ENCODE peak calls at places on chromosome 6, in eight cellular contexts. F is tibial nerve, Z is astrocyte, G is stomach, V is body of pancreas, B is IMR-90, X is sigmoid colon, I is fibroblast of lung. A is an unnamed sample.

GRCh38 chr6:82906489-82906888 is 159.2 kb downstream of the UBE3D start:
- DNase-seq in F (no peak), X (no peak), B (peak; percentile 50), V (no peak), I (peak; percentile 71), Z (peak; percentile 31), G (no peak), A (no peak)

GRCh38 chr6:50845499-50846108 is 26.9 kb downstream of the TFAP2B start:
- DNase-seq in F (no peak), I (no peak), X (no peak), Z (no peak), V (no peak), B (no peak), G (no peak), A (no peak)

GRCh38 chr6:42696526-42697267 is 25.7 kb downstream of the PRPH2 start:
- DNase-seq in I (peak; percentile 72), Z (peak; percentile 72), B (peak; percentile 71), F (no peak), G (no peak), V (no peak), X (no peak), A (no peak)

GRCh38 chr6:135568366-135568765 is 70.8 kb upstream of the AHI1 start:
- DNase-seq in G (peak; percentile 34), Z (peak; percentile 96), I (peak; percentile 92), V (peak; percentile 26), B (peak; percentile 95), X (no peak), F (no peak), A (no peak)

GRCh38 chr6:143293526-143293925 is 157.0 kb downstream of the ADAT2 start:
- DNase-seq in F (no peak), X (no peak), V (no peak), G (no peak), B (no peak), I (peak; percentile 43), Z (no peak), A (no peak)

GRCh38 chr6:24997905-24998304 is 62.1 kb upstream of the RIPOR2 start:
- DNase-seq in Z (no peak), G (no peak), X (no peak), V (no peak), F (no peak), B (no peak), I (no peak), A (no peak)

GRCh38 chr6:53579338-53579737 is 34.4 kb upstream of the GCLC start:
- DNase-seq in Z (no peak), B (no peak), V (no peak), G (no peak), I (no peak), X (no peak), F (no peak), A (no peak)

GRCh38 chr6:16396497-16397319 is 158.3 kb downstream of the GMPR start:
- DNase-seq in B (peak; percentile 35), Z (no peak), V (no peak), X (no peak), F (no peak), G (no peak), I (no peak), A (no peak)

GRCh38 chr6:89339565-89339964 is 13.0 kb downstream of the UBE2J1 start:
- DNase-seq in I (no peak), G (no peak), Z (no peak), V (no peak), B (no peak), X (no peak), F (no peak), A (no peak)

GRCh38 chr6:106514281-106514885 is 114.9 kb downstream of the RTN4IP1 start:
- DNase-seq in F (no peak), B (no peak), G (no peak), V (no peak), I (no peak), Z (no peak), X (no peak), A (no peak)

GRCh38 chr6:25959890-25960531 is 2.6 kb upstream of the TRIM38 start:
- DNase-seq in X (no peak), V (no peak), F (no peak), G (no peak), I (peak; percentile 25), Z (peak; percentile 31), B (peak; percentile 35), A (no peak)

GRCh38 chr6:88855521-88856152 is 107.8 kb downstream of the RNGTT start:
- DNase-seq in G (no peak), Z (no peak), F (no peak), B (peak; percentile 31), V (no peak), X (no peak), I (no peak), A (no peak)

GRCh38 chr6:22149081-22149480 is 147.8 kb downstream of the PRL start:
- DNase-seq in F (no peak), B (no peak), Z (no peak), V (no peak), X (no peak), G (no peak), I (no peak), A (no peak)

GRCh38 chr6:1481326-1481725 is 92.0 kb downstream of the FOXF2 start:
- DNase-seq in V (no peak), F (no peak), B (peak; percentile 84), Z (peak; percentile 79), X (no peak), G (no peak), I (peak; percentile 78), A (no peak)

GRCh38 chr6:165984743-165985142 is 182.9 kb downstream of the TBXT start:
- DNase-seq in V (no peak), Z (no peak), I (no peak), G (no peak), X (no peak), F (no peak), B (no peak), A (no peak)

GRCh38 chr6:40958740-40959139 is 80.3 kb downstream of the UNC5CL start:
- DNase-seq in V (no peak), B (peak; percentile 19), X (no peak), Z (no peak), I (no peak), F (no peak), G (no peak), A (no peak)

GRCh38 chr6:68633654-68634502 is 1.2 kb upstream of the ADGRB3 start:
- DNase-seq in B (no peak), Z (no peak), G (no peak), F (no peak), V (no peak), X (no peak), I (no peak), A (no peak)

GRCh38 chr6:68634503-68635411 is at the start of gene ADGRB3:
- DNase-seq in I (peak; percentile 83), V (peak; percentile 59), B (peak; percentile 47), F (peak; percentile 67), X (peak; percentile 89), G (peak; percentile 46), Z (peak; percentile 49), A (peak; percentile 51)

GRCh38 chr6:68636710-68637470 is 1.8 kb downstream of the ADGRB3 start:
- DNase-seq in I (no peak), G (no peak), F (no peak), Z (no peak), V (no peak), B (no peak), X (no peak), A (no peak)

GRCh38 chr6:68635706-68636513 is 828 bp downstream of the ADGRB3 start:
- DNase-seq in Z (no peak), F (no peak), I (peak; percentile 53), G (no peak), B (no peak), V (peak; percentile 15), X (peak; percentile 73), A (no peak)

GRCh38 chr6:68635412-68635705 is 277 bp downstream of the ADGRB3 start:
- DNase-seq in V (no peak), X (no peak), B (no peak), G (no peak), F (no peak), Z (no peak), I (no peak), A (no peak)
- H3K4me1 ChIP-seq in V (peaks cover 20% of the 10 kb centered on the region), X (peaks cover 19% of the 10 kb centered on the region), B (no peaks in the 10 kb centered on the region), G (peaks cover 40% of the 10 kb centered on the region), F (no peaks in the 10 kb centered on the region), Z (no peaks in the 10 kb centered on the region), I (no peaks in the 10 kb centered on the region), A (no peaks in the 10 kb centered on the region)

DNA sequence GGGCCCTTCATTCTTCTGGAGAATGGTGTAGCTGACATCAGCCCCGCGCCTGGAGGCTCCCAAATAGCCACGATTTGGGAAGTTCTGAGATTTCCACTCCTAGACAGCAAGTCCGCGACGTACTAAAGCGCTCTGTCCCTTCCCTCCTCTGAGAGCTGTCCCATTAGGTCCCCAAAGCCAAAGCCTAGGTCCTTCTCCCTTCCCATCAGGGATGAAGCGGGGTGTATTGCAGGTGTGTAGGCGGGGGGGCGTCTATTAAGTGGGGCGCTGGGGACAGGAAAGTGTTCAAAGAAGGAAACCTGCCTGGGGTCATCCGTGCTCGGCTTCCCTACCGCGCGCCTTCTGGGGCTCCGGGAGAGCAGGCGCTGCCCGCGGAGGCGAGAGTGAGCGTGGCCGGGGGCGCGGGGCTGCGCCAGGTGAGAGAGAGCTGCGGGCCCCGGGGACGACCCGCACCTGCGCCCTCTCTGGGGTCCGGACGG is 595 bp downstream of the MOXD1 start:
- DNase-seq in I (no peak), X (no peak), Z (no peak), V (no peak), G (no peak), B (no peak), F (no peak), A (no peak)
- H3K4me3 ChIP-seq in I (peak overlapping the region; percentile 84), X (peak overlapping the region; percentile 73), Z (peak overlapping the region; percentile 74), V (peak overlapping the region; percentile 65), G (peak overlapping the region; percentile 87), B (peak overlapping the region; percentile 93), F (peak overlapping the region; percentile 82), A (peak overlapping the region; percentile 98)

GRCh38 chr6:35040398-35040797 is 100.7 kb downstream of the TCP11 start:
- DNase-seq in B (no peak), F (no peak), G (no peak), V (no peak), I (no peak), Z (no peak), X (no peak), A (no peak)
- H3K4me1 ChIP-seq in B (peaks cover 16% of the 10 kb centered on the region), F (peaks cover 89% of the 10 kb centered on the region), G (peaks cover 89% of the 10 kb centered on the region), V (peaks cover 36% of the 10 kb centered on the region), I (no peaks in the 10 kb centered on the region), Z (peaks cover 11% of the 10 kb centered on the region), X (peaks cover 96% of the 10 kb centered on the region), A (no peaks in the 10 kb centered on the region)

GRCh38 chr6:131134220-131134831 is 941 bp upstream of the AKAP7 start:
- DNase-seq in F (no peak), I (no peak), X (no peak), Z (no peak), B (no peak), G (no peak), V (no peak), A (no peak)

GRCh38 chr6:131130546-131130925 is 4.7 kb upstream of the AKAP7 start:
- DNase-seq in B (no peak), G (no peak), F (no peak), X (no peak), V (no peak), I (no peak), Z (no peak), A (no peak)

GRCh38 chr6:131129657-131130545 is 5.4 kb upstream of the AKAP7 start:
- DNase-seq in X (no peak), G (no peak), Z (no peak), F (no peak), B (no peak), I (no peak), V (no peak), A (no peak)

GRCh38 chr6:131134950-131135243 is 370 bp upstream of the AKAP7 start:
- DNase-seq in Z (no peak), V (no peak), I (peak; percentile 75), X (no peak), G (no peak), B (no peak), F (no peak), A (no peak)

GRCh38 chr6:131132360-131132759 is 2.9 kb upstream of the AKAP7 start:
- DNase-seq in F (no peak), G (no peak), I (no peak), Z (no peak), V (no peak), B (no peak), X (no peak), A (no peak)
- H3K4me3 ChIP-seq in F (no peak overlapping the region), G (no peak overlapping the region), I (no peak overlapping the region), Z (no peak overlapping the region), V (no peak overlapping the region), B (no peak overlapping the region), X (no peak overlapping the region), A (no peak overlapping the region)

A was measured in RWPE2.